ENCODE peak calls at places on chromosomes 6 and 20, in five cellular contexts. P is Panc1, X is GM23338, A is HepG2, H is K562. V is an unnamed sample.

GRCh38 chr6:99334526-99335127 is 14.8 kb downstream of the FAXC start:
- DNase-seq in A (peak), X (peak), H (peak), P (peak), V (peak)

GRCh38 chr6:150766201-150766997 is 99.1 kb upstream of the MTHFD1L start:
- DNase-seq in X (no peak), A (no peak), H (no peak), P (no peak), V (no peak)

GRCh38 chr6:593139-593906 is 63.6 kb downstream of the HUS1B start:
- DNase-seq in X (peak), P (peak), H (peak), A (peak), V (peak)

GRCh38 chr6:30847971-30848441 is 36.3 kb upstream of the DDR1 start:
- DNase-seq in H (no peak), A (no peak), X (peak), P (no peak), V (no peak)

GRCh38 chr20:45962031-45962755 is 9.8 kb downstream of the ZNF335 start:
- DNase-seq in H (no peak), A (no peak), P (no peak), X (no peak), V (no peak)

GRCh38 chr6:158991017-158991723 is 8.8 kb downstream of the RSPH3 start:
- DNase-seq in X (peak), A (no peak), H (no peak), P (no peak), V (peak)

GRCh38 chr6:111623046-111623718 is 17.5 kb upstream of the TRAF3IP2 start:
- DNase-seq in A (no peak), P (no peak), H (no peak), X (no peak), V (no peak)

GRCh38 chr20:24998121-24998520 is 5.6 kb upstream of the APMAP start:
- DNase-seq in P (no peak), H (no peak), A (no peak), X (no peak), V (no peak)

GRCh38 chr6:43671801-43672690 is 15.5 kb downstream of the MRPS18A start:
- DNase-seq in X (no peak), P (no peak), A (peak), H (no peak), V (no peak)

GRCh38 chr6:2940851-2941250 is 30.5 kb downstream of the SERPINB6 start:
- DNase-seq in X (no peak), P (no peak), A (no peak), H (no peak), V (no peak)

GRCh38 chr6:1242439-1242838 is 69.5 kb upstream of the FOXQ1 start:
- DNase-seq in A (no peak), X (no peak), P (no peak), H (no peak), V (no peak)

GRCh38 chr20:931401-931800 is 15.3 kb upstream of the ANGPT4 start:
- DNase-seq in A (no peak), H (no peak), X (peak), P (no peak), V (no peak)

GRCh38 chr20:63966944-63967322 is 2.8 kb downstream of the ZNF512B start:
- DNase-seq in P (no peak), X (no peak), A (no peak), H (no peak), V (no peak)

GRCh38 chr6:25244865-25245264 is 34.3 kb upstream of the CARMIL1 start:
- DNase-seq in A (no peak), X (no peak), P (no peak), H (no peak), V (no peak)

GRCh38 chr6:111789593-111789992 is 83.7 kb downstream of the FYN start:
- DNase-seq in H (no peak), P (no peak), X (no peak), A (no peak), V (no peak)

GRCh38 chr6:87922191-87922946 is 125.3 kb upstream of the SPACA1 start:
- DNase-seq in X (no peak), P (no peak), A (no peak), H (no peak), V (no peak)

GRCh38 chr6:131937703-131938631 is 13.2 kb downstream of the CCN2 start:
- DNase-seq in A (peak), P (no peak), X (no peak), H (no peak), V (no peak)

GRCh38 chr6:150159757-150160156 is 16.9 kb downstream of the PPP1R14C start:
- DNase-seq in P (no peak), A (no peak), X (no peak), H (no peak), V (no peak)

GRCh38 chr20:11849976-11850670 is 67.6 kb upstream of the BTBD3 start:
- DNase-seq in H (no peak), P (no peak), A (no peak), X (no peak), V (no peak)

GRCh38 chr20:52631469-52631868 is 340.7 kb upstream of the TSHZ2 start:
- DNase-seq in A (no peak), X (no peak), P (no peak), H (no peak), V (no peak)

GRCh38 chr20:34318609-34319443 is 15.7 kb upstream of the AHCY start:
- DNase-seq in X (peak), A (peak), H (no peak), P (no peak), V (no peak)

GRCh38 chr6:31385041-31385440 is 18.4 kb upstream of the MICA start:
- DNase-seq in X (no peak), A (no peak), H (no peak), P (no peak), V (no peak)

GRCh38 chr6:3697609-3698008 is 53.9 kb downstream of the PXDC1 start:
- DNase-seq in H (no peak), A (no peak), X (no peak), P (no peak), V (no peak)

GRCh38 chr20:38075161-38075998 is 41.8 kb downstream of the RPRD1B start:
- DNase-seq in A (peak), X (no peak), H (no peak), P (no peak), V (no peak)

GRCh38 chr20:22511943-22512910 is 72.1 kb downstream of the FOXA2 start:
- DNase-seq in P (no peak), X (peak), H (peak), A (peak), V (no peak)

GRCh38 chr6:108074057-108074358 is 533 bp downstream of the OSTM1 start:
- DNase-seq in H (peak), A (peak), X (no peak), P (no peak), V (no peak)

GRCh38 chr20:38373231-38373867 is 27.1 kb downstream of the LBP start:
- DNase-seq in A (no peak), X (no peak), P (no peak), H (peak), V (no peak)

GRCh38 chr20:40333591-40333990 is 355.4 kb downstream of the MAFB start:
- DNase-seq in A (no peak), X (no peak), P (no peak), H (no peak), V (no peak)

GRCh38 chr20:1388253-1388652 is 4.6 kb downstream of the FKBP1A start:
- DNase-seq in X (no peak), H (no peak), P (no peak), A (no peak), V (no peak)

GRCh38 chr6:93571341-93571740 is 152.0 kb upstream of the EPHA7 start:
- DNase-seq in X (no peak), A (no peak), H (no peak), P (no peak), V (no peak)

GRCh38 chr6:89613790-89614189 is 24.8 kb downstream of the LYRM2 start:
- DNase-seq in H (no peak), A (no peak), P (no peak), X (no peak), V (no peak)

GRCh38 chr6:65707134-65707826 is at the start of gene EYS:
- DNase-seq in H (no peak), P (no peak), A (no peak), X (peak), V (no peak)

GRCh38 chr6:44071670-44072451 is 55.4 kb downstream of the MRPL14 start:
- DNase-seq in X (no peak), H (peak), P (no peak), A (no peak), V (no peak)

GRCh38 chr6:105678516-105678915 is 275.6 kb upstream of the PREP start:
- DNase-seq in H (no peak), P (no peak), A (no peak), X (no peak), V (no peak)

DNA sequence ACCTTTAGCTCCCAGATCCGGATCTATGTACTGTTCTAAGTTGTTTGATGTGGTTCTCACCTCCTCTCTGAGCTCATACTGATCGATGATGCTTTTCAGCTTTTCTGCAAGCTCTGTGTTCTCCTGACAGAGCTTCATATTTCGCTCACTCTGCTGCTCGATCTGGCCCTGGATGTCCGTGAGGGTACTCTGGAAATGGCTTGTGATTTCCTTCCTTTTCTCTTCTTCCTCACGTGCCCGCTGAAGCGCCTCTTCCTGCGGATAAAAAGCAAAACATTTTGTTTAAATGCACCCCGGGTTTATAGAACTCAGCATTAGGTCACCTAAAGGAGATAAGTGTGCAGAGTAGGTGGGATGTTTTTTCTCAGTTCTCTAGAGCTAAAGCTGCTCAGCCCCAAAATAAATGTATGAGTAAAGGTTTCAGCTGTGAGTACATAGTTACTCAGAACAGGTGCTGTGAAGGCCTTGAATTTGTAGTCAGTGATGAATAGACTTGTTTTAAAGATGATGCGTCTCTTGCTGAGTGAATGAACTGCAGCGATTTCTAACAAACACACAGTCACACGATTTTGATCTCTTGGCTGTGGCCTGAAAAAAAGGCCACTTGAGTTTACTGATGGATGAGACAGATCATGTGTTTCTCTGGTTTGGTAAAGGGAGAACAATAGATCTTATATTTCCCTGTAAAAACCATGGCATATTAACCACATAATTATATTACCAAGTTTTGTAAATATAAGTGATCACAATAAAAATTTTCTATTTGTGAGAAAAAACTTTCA is 29.1 kb downstream of the TXLNB start:
- DNase-seq in P (no peak), H (no peak), A (no peak), X (no peak), V (no peak)
- TF ChIP-seq REST in P (no peak), H (no peak), A (no peak), X (no peak), V (no peak)

DNA sequence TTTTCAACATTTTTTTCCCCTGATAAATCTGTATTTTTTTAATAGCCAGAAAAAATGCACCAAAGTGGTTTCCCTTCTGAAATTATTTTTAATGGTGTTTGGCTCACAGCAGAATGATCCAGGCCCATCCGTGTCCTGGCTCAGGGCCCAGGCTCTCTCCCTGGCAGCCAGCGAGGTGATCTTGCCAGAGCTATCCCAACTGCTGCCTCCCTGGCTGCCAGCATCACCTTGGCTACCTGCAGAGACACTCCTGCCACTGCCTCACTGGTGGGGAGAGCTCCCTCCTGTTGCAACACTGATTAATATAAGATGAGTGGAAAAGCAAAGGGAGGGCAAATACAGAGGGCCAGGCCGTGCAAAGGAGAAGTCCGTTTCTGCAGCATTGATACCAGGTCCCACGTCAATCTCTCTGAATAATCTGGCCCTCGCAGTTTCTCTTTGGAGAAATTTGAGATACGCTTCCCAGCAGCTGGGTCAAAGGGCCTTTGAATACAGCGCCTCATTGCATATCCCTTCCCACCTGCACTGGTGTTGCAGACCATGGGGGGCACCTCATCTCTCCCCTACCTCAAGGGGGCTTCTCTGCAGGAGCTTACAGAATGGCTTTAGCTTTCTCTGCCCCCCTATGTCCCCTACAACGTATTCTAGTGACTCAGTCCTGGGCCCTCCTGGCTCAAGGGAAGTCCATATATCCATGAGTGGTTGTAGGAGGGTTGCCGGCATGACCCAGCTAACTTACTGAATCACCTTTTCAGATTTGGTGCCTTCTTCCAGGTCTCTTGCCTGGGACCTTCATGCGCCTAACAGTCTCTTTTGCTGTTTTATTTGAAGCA is 12.8 kb upstream of the DSTN start:
- DNase-seq in P (no peak), X (no peak), H (peak), A (no peak), V (no peak)
- TF ChIP-seq REST in P (no peak), X (no peak), H (no peak), A (no peak), V (no peak)

DNA sequence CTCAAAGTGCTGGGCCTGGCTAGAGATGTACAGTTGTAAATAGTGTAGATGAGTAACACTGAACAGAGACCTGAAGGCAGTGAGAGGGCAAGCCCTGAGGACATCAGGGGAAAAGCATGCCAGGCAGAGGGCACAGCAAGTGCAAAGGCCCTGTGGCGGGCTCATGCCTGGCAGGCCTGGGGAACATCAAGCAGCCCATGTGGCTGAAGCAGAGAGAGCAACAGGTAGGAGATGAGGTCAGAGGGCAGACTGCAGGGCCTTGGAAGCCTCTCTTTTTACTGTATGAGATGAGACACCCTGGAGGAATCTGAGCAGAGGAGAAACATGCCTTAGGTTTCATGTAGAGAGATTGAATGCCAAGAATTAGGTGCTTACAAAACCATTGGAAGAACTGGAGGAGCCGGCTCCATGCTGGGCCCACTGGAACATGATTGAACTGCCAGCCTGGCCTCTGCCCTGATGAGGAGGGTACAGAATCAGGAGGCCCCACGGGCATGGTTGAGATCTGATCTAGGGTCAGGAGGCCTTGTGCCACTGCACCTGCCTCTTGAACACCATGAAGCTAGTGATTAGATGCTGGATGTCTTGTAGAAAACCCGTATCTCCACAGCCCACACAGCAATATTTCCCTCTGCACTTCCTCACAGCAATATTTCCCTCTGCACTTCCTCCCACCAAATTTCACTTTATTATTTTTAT is 5.9 kb upstream of the HMGA1 start:
- DNase-seq in H (no peak), X (no peak), A (no peak), P (no peak), V (no peak)
- TF ChIP-seq REST in H (no peak), X (no peak), A (no peak), P (no peak), V (no peak)

GRCh38 chr20:48381353-48382120 is 446.3 kb downstream of the PREX1 start:
- DNase-seq in H (no peak), A (peak), X (no peak), P (no peak), V (no peak)

GRCh38 chr20:48383252-48383651 is 444.5 kb downstream of the PREX1 start:
- DNase-seq in H (no peak), A (no peak), X (no peak), P (no peak), V (no peak)

GRCh38 chr20:48382304-48382703 is 445.5 kb downstream of the PREX1 start:
- DNase-seq in P (no peak), A (no peak), H (no peak), X (no peak), V (no peak)

GRCh38 chr20:48385527-48385926 is 442.3 kb downstream of the PREX1 start:
- DNase-seq in H (no peak), P (no peak), X (no peak), A (no peak), V (no peak)

DNA sequence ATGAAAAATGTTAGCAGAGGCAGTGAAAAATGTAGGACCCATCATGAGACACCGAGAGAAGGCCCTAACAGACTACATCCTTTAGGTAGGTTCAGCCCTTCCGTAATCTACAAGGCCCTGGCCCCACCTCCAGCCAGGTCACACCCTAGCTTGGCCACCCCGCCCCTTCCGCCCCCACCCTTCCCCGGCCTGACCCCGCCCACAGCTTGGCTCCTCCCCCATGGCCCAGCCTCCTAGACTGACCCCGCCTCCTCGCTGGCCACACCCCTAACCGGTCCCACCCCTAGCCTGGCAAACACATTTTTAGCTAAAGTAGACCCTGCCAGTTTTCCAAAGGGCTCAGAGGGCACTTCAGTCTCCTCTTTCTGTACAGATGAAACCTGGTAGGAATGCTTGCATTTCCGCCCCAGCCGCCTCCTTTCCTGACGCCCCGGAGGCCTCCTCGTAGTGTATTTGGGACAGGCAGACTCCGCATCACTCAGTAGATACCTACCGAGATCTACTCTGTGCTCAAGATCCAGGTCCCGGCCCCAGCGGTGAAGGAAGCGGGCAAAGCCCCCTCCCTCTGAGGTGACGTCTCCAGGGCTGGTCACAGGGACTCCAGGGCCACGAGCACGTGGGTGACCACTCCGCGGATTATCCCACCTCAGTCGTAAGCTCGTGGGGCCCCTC is 443.5 kb downstream of the PREX1 start:
- DNase-seq in X (peak), A (no peak), P (no peak), H (peak), V (no peak)
- TF ChIP-seq REST in X (no peak), A (no peak), P (no peak), H (no peak), V (no peak)

GRCh38 chr6:32838114-32838958 is at the start of gene TAP2:
- DNase-seq in X (peak), A (peak), P (peak), H (peak), V (peak)

GRCh38 chr6:32842690-32843089 is 1.2 kb downstream of the PSMB8 start:
- DNase-seq in X (no peak), A (no peak), P (no peak), H (no peak), V (no peak)

GRCh38 chr6:32839356-32839755 is 817 bp upstream of the TAP2 start:
- DNase-seq in A (no peak), H (no peak), P (no peak), X (no peak), V (no peak)

GRCh38 chr6:32842021-32842650 is 1.7 kb downstream of the PSMB8 start:
- DNase-seq in P (no peak), A (no peak), X (no peak), H (no peak), V (no peak)

DNA sequence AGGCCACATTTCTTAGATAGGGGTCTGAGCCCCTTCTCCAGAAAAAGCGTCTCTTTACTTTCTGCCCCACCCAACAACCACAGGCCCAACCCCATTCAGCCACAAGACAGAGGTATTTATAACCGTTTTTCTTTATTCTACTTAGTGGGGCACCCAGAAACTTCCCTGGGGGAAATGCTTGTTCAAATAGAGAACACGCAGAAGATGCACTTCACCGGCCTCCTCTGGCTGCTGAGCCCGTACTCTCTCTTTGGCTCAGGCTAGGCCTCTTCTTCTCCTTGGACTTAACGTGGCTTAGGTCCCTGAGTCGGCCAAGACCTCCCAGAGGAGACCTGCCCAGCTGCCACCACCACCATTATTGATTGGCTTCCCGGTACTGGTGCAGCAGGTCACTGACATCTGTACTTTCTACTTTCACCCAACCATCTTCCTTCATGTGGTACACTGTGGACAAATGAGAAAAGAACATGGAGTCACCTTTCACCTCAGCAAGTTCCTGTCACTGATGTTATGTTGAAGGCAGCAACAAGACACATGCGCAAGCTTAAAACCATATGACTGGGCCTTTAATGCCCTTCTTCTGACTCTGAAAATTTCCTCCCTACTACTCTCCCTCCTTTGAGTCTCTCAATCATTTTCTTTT is 2.2 kb upstream of the TAP2 start:
- DNase-seq in A (no peak), X (no peak), P (no peak), H (no peak), V (no peak)
- TF ChIP-seq REST in A (no peak), X (no peak), P (no peak), H (no peak), V (no peak)

V was measured in HL-60.